ENCODE peak calls at places on chromosomes 3 and 15, in five cellular contexts. K, C, R, I and B are unnamed samples.

GRCh38 chr3:32897202-32897601 is 54.2 kb upstream of the CCR4 start:
- DNase-seq in K (no peak), C (no peak), R (no peak), I (no peak), B (no peak)

GRCh38 chr15:75360856-75361255 is 7.6 kb downstream of the MAN2C1 start:
- DNase-seq in K (no peak), C (no peak), R (no peak), I (no peak), B (no peak)

GRCh38 chr3:126153695-126154360 is 26.6 kb downstream of the ALDH1L1 start:
- DNase-seq in K (peak; percentile 5), C (no peak), R (no peak), I (no peak), B (no peak)

GRCh38 chr3:172903642-172904041 is 153.1 kb downstream of the ECT2 start:
- DNase-seq in K (no peak), C (no peak), R (no peak), I (no peak), B (peak; percentile 52)

GRCh38 chr15:41887161-41887560 is 6.7 kb downstream of the SPTBN5 start:
- DNase-seq in K (no peak), C (no peak), R (no peak), I (no peak), B (no peak)

GRCh38 chr3:28317438-28318022 is 31.0 kb upstream of the ZCWPW2 start:
- DNase-seq in K (no peak), C (no peak), R (peak; percentile 51), I (peak; percentile 66), B (peak; percentile 33)

GRCh38 chr3:184332370-184333090 is 4.9 kb upstream of the FAM131A start:
- DNase-seq in K (no peak), C (no peak), R (peak; percentile 85), I (no peak), B (no peak)

GRCh38 chr3:185796431-185797107 is 28.3 kb downstream of the IGF2BP2 start:
- DNase-seq in K (no peak), C (no peak), R (peak; percentile 73), I (peak; percentile 45), B (peak; percentile 34)

GRCh38 chr15:101180620-101181307 is 71.1 kb downstream of the CHSY1 start:
- DNase-seq in K (no peak), C (no peak), R (no peak), I (no peak), B (no peak)

GRCh38 chr3:64502284-64502683 is 185.5 kb downstream of the ADAMTS9 start:
- DNase-seq in K (no peak), C (no peak), R (peak; percentile 26), I (no peak), B (no peak)

GRCh38 chr3:53024315-53024714 is 21.6 kb downstream of the SFMBT1 start:
- DNase-seq in K (no peak), C (no peak), R (no peak), I (no peak), B (no peak)